ENCODE peak calls at places on chromosomes 2 and 18, in four cellular contexts. C is HCT116, P is K562, D is HepG2. A is an unnamed sample.

GRCh38 chr2:85330839-85331636 is 3.2 kb upstream of the TGOLN2 start:
- DNase-seq in C (no peak), P (no peak), D (no peak), A (no peak)

GRCh38 chr2:48512586-48512985 is 17.4 kb upstream of the STON1 start:
- DNase-seq in C (no peak), P (no peak), D (no peak), A (no peak)

GRCh38 chr2:207446653-207447052 is 83.1 kb upstream of the CREB1 start:
- DNase-seq in C (no peak), P (no peak), D (no peak), A (no peak)

GRCh38 chr2:42307180-42307579 is 53.8 kb downstream of the COX7A2L start:
- DNase-seq in C (no peak), P (no peak), D (no peak), A (no peak)

GRCh38 chr2:216369821-216370220 is 2.5 kb downstream of the MARCHF4 start:
- DNase-seq in C (no peak), P (no peak), D (no peak), A (no peak)

GRCh38 chr2:27636766-27637165 is 7.9 kb downstream of the GPN1 start:
- DNase-seq in C (no peak), P (no peak), D (no peak), A (no peak)

GRCh38 chr2:239443666-239444567 is 43.1 kb upstream of the HDAC4 start:
- DNase-seq in C (no peak), P (no peak), D (peak), A (no peak)

GRCh38 chr2:103788346-103788745 is 1026.5 kb downstream of the TMEM182 start:
- DNase-seq in C (no peak), P (no peak), D (peak), A (no peak)

GRCh38 chr2:69567157-69567908 is 76.2 kb downstream of the AAK1 start:
- DNase-seq in C (no peak), P (no peak), D (no peak), A (no peak)

GRCh38 chr2:10369269-10370255 is 66.9 kb downstream of the HPCAL1 start:
- DNase-seq in C (no peak), P (peak), D (peak), A (no peak)

GRCh38 chr18:832085-832681 is 20.1 kb upstream of the YES1 start:
- DNase-seq in C (peak), P (peak), D (peak), A (no peak)

GRCh38 chr18:54086046-54086802 is 138.2 kb downstream of the MBD2 start:
- DNase-seq in C (no peak), P (no peak), D (no peak), A (no peak)

GRCh38 chr2:147491491-147491890 is 353.3 kb upstream of the ACVR2A start:
- DNase-seq in C (no peak), P (no peak), D (no peak), A (no peak)

GRCh38 chr18:26813043-26813442 is 52.5 kb downstream of the AQP4 start:
- DNase-seq in C (peak), P (no peak), D (peak), A (no peak)

GRCh38 chr2:45770773-45771172 is 119.3 kb downstream of the PRKCE start:
- DNase-seq in C (no peak), P (no peak), D (no peak), A (no peak)

GRCh38 chr2:141933226-141933625 is 197.6 kb downstream of the LRP1B start:
- DNase-seq in C (no peak), P (no peak), D (no peak), A (no peak)

GRCh38 chr2:187403568-187404260 is 44.3 kb downstream of the CALCRL start:
- DNase-seq in C (no peak), P (no peak), D (no peak), A (no peak)

GRCh38 chr2:1854747-1855146 is 110.4 kb upstream of the PXDN start:
- DNase-seq in C (no peak), P (peak), D (no peak), A (peak)

GRCh38 chr18:74689251-74689650 is 91.6 kb downstream of the ZNF407 start:
- DNase-seq in C (no peak), P (no peak), D (no peak), A (no peak)

GRCh38 chr2:15705310-15705709 is 113.6 kb downstream of the DDX1 start:
- DNase-seq in C (no peak), P (no peak), D (no peak), A (no peak)

GRCh38 chr2:181823405-181823804 is 68.1 kb upstream of the ITPRID2 start:
- DNase-seq in C (no peak), P (no peak), D (no peak), A (no peak)

GRCh38 chr2:9336534-9337354 is 86.6 kb downstream of the ITGB1BP1 start:
- DNase-seq in C (no peak), P (peak), D (peak), A (no peak)

GRCh38 chr2:94870392-94871225 is 621 bp upstream of the TEKT4 start:
- DNase-seq in C (no peak), P (peak), D (peak), A (peak)

GRCh38 chr2:12929806-12930205 is 213.1 kb downstream of the TRIB2 start:
- DNase-seq in C (no peak), P (no peak), D (no peak), A (no peak)

GRCh38 chr2:49360051-49360767 is 205.9 kb upstream of the FSHR start:
- DNase-seq in C (no peak), P (no peak), D (no peak), A (no peak)

GRCh38 chr2:75710577-75711253 is at the start of gene GCFC2:
- DNase-seq in C (peak), P (peak), D (peak), A (peak)

GRCh38 chr2:239523147-239523943 is 122.5 kb upstream of the HDAC4 start:
- DNase-seq in C (no peak), P (no peak), D (no peak), A (no peak)

GRCh38 chr18:72544092-72544886 is at the start of gene CBLN2:
- DNase-seq in C (no peak), P (peak), D (peak), A (peak)
- TF ChIP-seq CEBPB in C (no peak), P (no peak), D (no peak), A (no peak)

GRCh38 chr2:31579996-31580320 is 780 bp downstream of the SRD5A2 start:
- DNase-seq in C (no peak), P (no peak), D (no peak), A (no peak)
- H3K9ac ChIP-seq in C (no peak), P (no peak), D (no peak), A (no peak)

DNA sequence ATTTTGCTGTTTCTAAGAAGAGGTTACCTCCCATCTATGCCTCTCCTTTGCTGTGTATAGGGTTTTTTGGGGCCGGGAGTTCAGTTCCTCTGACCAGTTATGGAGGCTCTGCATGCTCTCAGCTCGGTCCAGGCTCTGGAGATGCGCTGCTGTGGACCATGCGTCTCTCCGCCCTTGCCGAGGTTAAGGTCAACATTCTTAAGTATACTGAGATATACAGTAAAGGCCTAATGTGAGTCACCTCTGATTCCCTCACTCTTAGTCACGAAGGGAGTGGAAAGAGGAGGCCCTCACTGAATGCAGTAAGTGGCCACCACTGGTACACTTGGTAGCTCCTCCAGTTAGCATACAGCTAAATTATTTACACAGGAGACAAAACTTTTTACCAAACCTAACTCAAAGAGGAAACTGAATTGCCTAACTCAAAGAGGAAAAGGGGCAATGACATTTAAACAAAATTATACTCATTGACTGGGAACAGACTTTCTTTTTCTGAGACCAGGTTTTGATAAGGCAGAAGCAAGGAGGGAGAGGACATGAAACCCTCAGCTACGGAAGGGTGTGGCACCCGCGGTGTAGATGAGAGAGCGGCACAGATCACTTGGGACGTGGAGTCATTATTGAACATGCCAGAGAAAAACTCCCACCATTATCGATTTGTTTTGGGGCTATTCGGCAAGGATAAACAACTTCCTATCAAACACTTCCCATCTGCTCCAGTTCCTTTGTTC is 98.7 kb downstream of the COPS8 start:
- DNase-seq in C (peak), P (no peak), D (no peak), A (no peak)
- TF ChIP-seq MAX in C (peak), P (no peak), D (no peak), A (no peak)

GRCh38 chr2:25690058-25690457 is 16.7 kb upstream of the DTNB start:
- DNase-seq in C (no peak), P (no peak), D (peak), A (no peak)
- TF ChIP-seq CEBPB in C (no peak), P (no peak), D (no peak), A (no peak)

GRCh38 chr2:174610243-174610995 is 12.8 kb upstream of the WIPF1 start:
- DNase-seq in C (no peak), P (no peak), D (no peak), A (no peak)
- H3K9ac ChIP-seq in C (no peak), P (no peak), D (no peak), A (no peak)

DNA sequence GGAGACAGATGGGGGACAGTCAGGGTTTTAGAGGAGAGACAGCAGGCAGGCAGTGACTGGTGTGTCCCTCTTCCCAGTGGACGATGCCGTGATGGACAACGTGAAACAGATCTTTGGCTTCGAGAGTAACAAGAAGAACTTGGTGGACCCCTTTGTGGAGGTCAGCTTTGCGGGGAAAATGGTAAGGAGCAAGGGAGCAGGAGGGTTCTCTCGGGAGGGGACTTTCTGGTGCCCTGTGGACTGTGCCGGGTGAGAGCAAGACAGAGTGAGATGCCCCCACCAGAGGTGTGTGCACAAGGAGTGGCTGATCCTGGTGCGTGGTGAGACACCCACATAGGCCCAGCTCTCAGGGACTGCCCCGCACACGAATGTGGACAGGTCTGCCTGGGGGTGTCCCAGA is 74.9 kb downstream of the DYSF start:
- DNase-seq in C (no peak), P (no peak), D (no peak), A (no peak)
- TF ChIP-seq MAX in C (no peak), P (no peak), D (no peak), A (no peak)

GRCh38 chr18:13281406-13281805 is 62.8 kb downstream of the LDLRAD4 start:
- DNase-seq in C (no peak), P (no peak), D (no peak), A (no peak)

GRCh38 chr18:13276530-13277520 is 58.3 kb downstream of the LDLRAD4 start:
- DNase-seq in C (no peak), P (no peak), D (no peak), A (no peak)

GRCh38 chr18:13280066-13280795 is 61.7 kb downstream of the LDLRAD4 start:
- DNase-seq in C (no peak), P (no peak), D (no peak), A (no peak)

GRCh38 chr18:13278231-13278630 is 59.7 kb downstream of the LDLRAD4 start:
- DNase-seq in C (no peak), P (no peak), D (no peak), A (no peak)

DNA sequence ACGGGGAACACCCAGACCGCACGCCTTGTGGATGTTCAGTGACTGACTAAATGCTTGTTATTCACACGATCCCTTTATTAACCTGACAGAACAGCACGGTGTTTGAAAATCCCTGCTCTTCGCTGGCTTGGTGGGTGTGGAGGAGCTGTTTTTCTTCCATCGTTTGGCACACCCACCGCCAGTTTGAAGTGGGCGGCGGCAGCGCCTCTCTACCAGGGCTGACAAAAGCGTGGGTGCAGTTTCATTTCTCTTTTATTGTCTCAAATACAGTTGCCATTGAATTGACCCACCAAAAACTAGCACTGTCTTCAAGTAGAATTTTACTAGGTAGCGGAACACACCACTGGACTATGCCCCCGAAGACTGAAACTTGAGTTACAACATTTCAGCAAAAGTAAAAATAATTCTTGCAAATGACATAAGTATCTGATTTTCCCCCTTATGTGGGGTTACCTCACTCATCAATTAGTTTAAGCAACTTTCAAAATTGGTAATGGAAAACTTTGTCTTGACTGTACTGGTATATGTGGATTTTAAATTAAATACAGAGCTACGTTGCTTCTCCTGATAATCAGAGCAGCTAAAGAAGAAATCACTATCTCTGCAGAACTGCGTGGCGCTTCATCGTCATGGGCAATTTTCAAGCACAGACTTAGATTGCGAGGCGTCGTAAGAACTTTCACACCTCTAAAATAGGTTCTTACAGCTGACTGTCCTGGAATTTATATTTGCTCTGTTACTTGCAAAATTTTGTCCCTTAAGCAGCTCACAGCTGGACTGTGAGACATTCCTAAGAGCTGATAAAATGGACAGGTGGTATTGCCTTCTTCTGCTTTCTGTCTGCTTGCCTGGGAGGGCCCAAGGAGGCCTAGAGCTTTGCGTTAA is 60.9 kb downstream of the LDLRAD4 start:
- DNase-seq in C (no peak), P (no peak), D (no peak), A (no peak)
- TF ChIP-seq CEBPB in C (no peak), P (no peak), D (no peak), A (no peak)

GRCh38 chr2:109473616-109474318 is 140.0 kb downstream of the SEPTIN10 start:
- DNase-seq in C (no peak), P (no peak), D (no peak), A (no peak)
- H3K9ac ChIP-seq in C (no peak), P (no peak), D (no peak), A (no peak)

GRCh38 chr2:195317533-195317932 is 339.5 kb upstream of the SLC39A10 start:
- DNase-seq in C (no peak), P (no peak), D (no peak), A (no peak)
- TF ChIP-seq MAX in C (no peak), P (no peak), D (no peak), A (no peak)

A was measured in H1.